ENCODE peak calls at places on chromosomes 5 and 9, in four cellular contexts. C is GM12891, E is NCI-H2171, U is T47D. Q is an unnamed sample.

GRCh38 chr5:172283862-172284274 is 304 bp upstream of the UBTD2 start:
- DNase-seq in C (peak), U (peak), E (peak), Q (peak)

GRCh38 chr5:112023766-112024165 is 266.8 kb upstream of the NREP start:
- DNase-seq in U (peak), E (no peak), C (no peak), Q (no peak)

GRCh38 chr9:137680445-137681358 is 61.9 kb downstream of the EHMT1 start:
- DNase-seq in U (peak), E (no peak), C (no peak), Q (no peak)

GRCh38 chr5:93800988-93801811 is 59.8 kb upstream of the POU5F2 start:
- DNase-seq in U (peak), C (no peak), E (peak), Q (peak)

GRCh38 chr5:126801992-126802294 is 25.0 kb downstream of the LMNB1 start:
- DNase-seq in C (no peak), E (no peak), U (peak), Q (peak)

GRCh38 chr5:105982526-105982925 is 1688.2 kb downstream of the EFNA5 start:
- DNase-seq in E (no peak), U (no peak), C (no peak), Q (no peak)

GRCh38 chr5:159947708-159948358 is 31.6 kb downstream of the ADRA1B start:
- DNase-seq in U (no peak), E (no peak), C (no peak), Q (no peak)

GRCh38 chr5:14968796-14969195 is 97.2 kb upstream of the ANKH start:
- DNase-seq in C (no peak), U (no peak), E (no peak), Q (no peak)

GRCh38 chr5:157342822-157343402 is 77.0 kb downstream of the CYFIP2 start:
- DNase-seq in E (no peak), U (peak), C (peak), Q (peak)

GRCh38 chr9:121299125-121299466 is 31.1 kb downstream of the GSN start:
- DNase-seq in U (no peak), E (no peak), C (no peak), Q (no peak)

GRCh38 chr9:136345281-136346156 is 18.0 kb downstream of the DNLZ start:
- DNase-seq in E (no peak), C (no peak), U (peak), Q (no peak)

GRCh38 chr9:9961934-9962333 is 650.9 kb downstream of the PTPRD start:
- DNase-seq in C (no peak), U (no peak), E (no peak), Q (no peak)

GRCh38 chr9:108041551-108041950 is 552.0 kb upstream of the KLF4 start:
- DNase-seq in E (no peak), C (no peak), U (no peak), Q (no peak)

GRCh38 chr9:128635266-128636023 is 21.2 kb downstream of the DYNC2I2 start:
- DNase-seq in C (no peak), E (peak), U (peak), Q (peak)

GRCh38 chr5:54851449-54851848 is 133.9 kb downstream of the ESM1 start:
- DNase-seq in C (no peak), E (no peak), U (no peak), Q (no peak)

GRCh38 chr5:370959-371810 is 49.7 kb downstream of the AHRR start:
- DNase-seq in C (no peak), E (no peak), U (no peak), Q (peak)

GRCh38 chr5:170273968-170274710 is 23.4 kb downstream of the LCP2 start:
- DNase-seq in E (no peak), U (peak), C (no peak), Q (peak)

GRCh38 chr5:143889986-143890385 is 78.0 kb downstream of the HMHB1 start:
- DNase-seq in C (no peak), E (no peak), U (no peak), Q (no peak)

GRCh38 chr5:146671561-146671960 is 155.6 kb upstream of the GPR151 start:
- DNase-seq in U (no peak), E (no peak), C (no peak), Q (no peak)

GRCh38 chr9:12847591-12847990 is 72.8 kb downstream of the LURAP1L start:
- DNase-seq in E (no peak), C (no peak), U (no peak), Q (no peak)

GRCh38 chr5:134648425-134649162 is at the start of gene SEC24A:
- DNase-seq in U (peak), C (peak), E (peak), Q (peak)

Q was measured in GM13976.